ENCODE peak calls at places on chromosome 3, in four cellular contexts. One of them, this sample, is unnamed.
A peak's percentile ranks its signal among the peaks of the same experiment; 100 is the strongest.

GRCh38 chr3:39809181-39809994 is at the start of gene MYRIP:
- DNase-seq in heart right ventricle: peak; percentile 20
- DNase-seq in left lung: peak; percentile 88
- DNase-seq in fibroblast of the aortic adventitia: peak; percentile 7
- DNase-seq in this sample: no peak

GRCh38 chr3:69763976-69764851 is 24.9 kb downstream of the MITF start:
- DNase-seq in heart right ventricle: no peak
- DNase-seq in left lung: no peak
- DNase-seq in fibroblast of the aortic adventitia: no peak
- DNase-seq in this sample: no peak

GRCh38 chr3:127708837-127709236 is 36.1 kb downstream of the ABTB1 start:
- DNase-seq in heart right ventricle: no peak
- DNase-seq in left lung: no peak
- DNase-seq in fibroblast of the aortic adventitia: no peak
- DNase-seq in this sample: no peak

GRCh38 chr3:175426805-175427204 is 567.7 kb downstream of the NAALADL2 start:
- DNase-seq in heart right ventricle: no peak
- DNase-seq in left lung: no peak
- DNase-seq in fibroblast of the aortic adventitia: no peak
- DNase-seq in this sample: no peak

GRCh38 chr3:158532099-158532734 is 38.8 kb upstream of the MLF1 start:
- DNase-seq in heart right ventricle: no peak
- DNase-seq in left lung: no peak
- DNase-seq in fibroblast of the aortic adventitia: peak; percentile 73
- DNase-seq in this sample: no peak

GRCh38 chr3:42502429-42503250 is at the start of gene VIPR1:
- DNase-seq in heart right ventricle: peak; percentile 51
- DNase-seq in left lung: peak; percentile 95
- DNase-seq in fibroblast of the aortic adventitia: no peak
- DNase-seq in this sample: no peak

GRCh38 chr3:71984843-71985594 is 200.1 kb upstream of the PROK2 start:
- DNase-seq in heart right ventricle: no peak
- DNase-seq in left lung: no peak
- DNase-seq in fibroblast of the aortic adventitia: no peak
- DNase-seq in this sample: no peak

GRCh38 chr3:59212128-59212764 is 162.4 kb upstream of the CFAP20DC start:
- DNase-seq in heart right ventricle: no peak
- DNase-seq in left lung: no peak
- DNase-seq in fibroblast of the aortic adventitia: peak; percentile 78
- DNase-seq in this sample: peak; percentile 25

GRCh38 chr3:76661527-76662250 is 378.2 kb upstream of the ROBO2 start:
- DNase-seq in heart right ventricle: no peak
- DNase-seq in left lung: no peak
- DNase-seq in fibroblast of the aortic adventitia: no peak
- DNase-seq in this sample: no peak

GRCh38 chr3:168885028-168885427 is 778.5 kb downstream of the MECOM start:
- DNase-seq in heart right ventricle: no peak
- DNase-seq in left lung: no peak
- DNase-seq in fibroblast of the aortic adventitia: peak; percentile 76
- DNase-seq in this sample: no peak

GRCh38 chr3:79019137-79019923 is 748.5 kb downstream of the ROBO1 start:
- DNase-seq in heart right ventricle: peak; percentile 75
- DNase-seq in left lung: peak; percentile 76
- DNase-seq in fibroblast of the aortic adventitia: peak; percentile 91
- DNase-seq in this sample: peak; percentile 78

GRCh38 chr3:32460031-32460749 is 42.5 kb downstream of the CMTM6 start:
- DNase-seq in heart right ventricle: no peak
- DNase-seq in left lung: peak; percentile 74
- DNase-seq in fibroblast of the aortic adventitia: no peak
- DNase-seq in this sample: no peak

GRCh38 chr3:149528344-149528657 is 53.8 kb downstream of the TM4SF4 start:
- DNase-seq in heart right ventricle: no peak
- DNase-seq in left lung: no peak
- DNase-seq in fibroblast of the aortic adventitia: no peak
- DNase-seq in this sample: no peak

GRCh38 chr3:71066849-71067261 is 516.7 kb downstream of the FOXP1 start:
- DNase-seq in heart right ventricle: no peak
- DNase-seq in left lung: no peak
- DNase-seq in fibroblast of the aortic adventitia: peak; percentile 71
- DNase-seq in this sample: no peak

GRCh38 chr3:40086890-40087884 is 222.3 kb upstream of the EIF1B start:
- DNase-seq in heart right ventricle: no peak
- DNase-seq in left lung: no peak
- DNase-seq in fibroblast of the aortic adventitia: peak; percentile 57
- DNase-seq in this sample: no peak

GRCh38 chr3:151327571-151328198 is 1.7 kb downstream of the P2RY13 start:
- DNase-seq in heart right ventricle: no peak
- DNase-seq in left lung: no peak
- DNase-seq in fibroblast of the aortic adventitia: peak; percentile 65
- DNase-seq in this sample: no peak

GRCh38 chr3:39249453-39250115 is 30.3 kb downstream of the CX3CR1 start:
- DNase-seq in heart right ventricle: no peak
- DNase-seq in left lung: no peak
- DNase-seq in fibroblast of the aortic adventitia: peak; percentile 2
- DNase-seq in this sample: no peak

GRCh38 chr3:50607271-50608091 is 4.1 kb downstream of the CISH start:
- DNase-seq in heart right ventricle: no peak
- DNase-seq in left lung: peak; percentile 64
- DNase-seq in fibroblast of the aortic adventitia: no peak
- DNase-seq in this sample: no peak

GRCh38 chr3:169764164-169764452 is 752 bp downstream of the TERC start:
- DNase-seq in heart right ventricle: no peak
- DNase-seq in left lung: no peak
- DNase-seq in fibroblast of the aortic adventitia: peak; percentile 72
- DNase-seq in this sample: no peak

GRCh38 chr3:39907981-39908380 is 98.6 kb downstream of the MYRIP start:
- DNase-seq in heart right ventricle: peak; percentile 29
- DNase-seq in left lung: no peak
- DNase-seq in fibroblast of the aortic adventitia: peak; percentile 54
- DNase-seq in this sample: no peak

GRCh38 chr3:78941587-78941986 is 826.2 kb downstream of the ROBO1 start:
- DNase-seq in heart right ventricle: no peak
- DNase-seq in left lung: no peak
- DNase-seq in fibroblast of the aortic adventitia: peak; percentile 84
- DNase-seq in this sample: peak; percentile 60

GRCh38 chr3:64501298-64501906 is 186.4 kb downstream of the ADAMTS9 start:
- DNase-seq in heart right ventricle: no peak
- DNase-seq in left lung: no peak
- DNase-seq in fibroblast of the aortic adventitia: no peak
- DNase-seq in this sample: peak; percentile 10

GRCh38 chr3:5384557-5384956 is 197.1 kb downstream of the EDEM1 start:
- DNase-seq in heart right ventricle: no peak
- DNase-seq in left lung: no peak
- DNase-seq in fibroblast of the aortic adventitia: no peak
- DNase-seq in this sample: no peak

GRCh38 chr3:23807161-23808015 is 1.6 kb downstream of the UBE2E1 start:
- DNase-seq in heart right ventricle: peak; percentile 15
- DNase-seq in left lung: no peak
- DNase-seq in fibroblast of the aortic adventitia: peak; percentile 62
- DNase-seq in this sample: peak; percentile 12

DNA sequence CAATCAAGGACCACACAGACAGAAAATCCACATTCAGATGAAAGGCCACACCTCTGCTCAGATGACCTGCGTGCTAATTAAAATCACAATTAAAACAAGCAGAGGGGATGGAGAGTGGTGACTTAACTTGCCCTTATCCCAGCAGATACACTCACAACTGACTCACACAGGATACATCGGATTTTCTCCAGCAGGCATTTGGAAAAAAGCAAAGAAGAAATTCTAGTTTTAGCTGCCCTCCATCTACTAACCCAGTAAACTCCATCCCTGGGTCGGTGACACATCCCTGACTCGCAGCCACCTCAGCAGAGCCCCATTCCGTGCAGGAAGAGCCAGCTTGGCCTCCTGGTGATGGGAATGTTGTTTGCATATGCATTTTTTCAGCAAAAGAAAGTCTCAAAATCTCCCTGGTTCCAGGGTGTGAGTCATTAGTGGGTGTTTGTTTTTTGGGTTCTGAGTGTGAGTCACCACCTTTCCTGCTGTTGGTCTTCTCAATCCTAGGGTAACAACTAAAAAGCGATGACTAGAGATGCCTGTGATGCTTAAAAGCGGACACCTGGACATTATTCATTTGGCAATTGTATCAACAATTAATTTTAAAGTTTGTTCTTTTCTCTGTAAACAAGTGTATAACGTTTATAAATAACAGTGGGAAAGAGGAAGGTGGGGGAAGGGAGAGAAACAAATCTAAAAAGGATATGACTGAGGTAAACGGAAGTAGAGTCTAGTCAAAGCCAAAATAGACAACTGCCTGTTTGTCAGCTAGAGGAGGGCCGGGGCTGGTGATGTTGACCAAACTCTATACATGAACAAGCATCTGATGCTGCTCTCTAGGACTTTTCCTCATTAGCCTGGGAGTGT is 49.8 kb upstream of the SLC4A7 start:
- DNase-seq in heart right ventricle: peak; percentile 40
- DNase-seq in left lung: peak; percentile 81
- DNase-seq in fibroblast of the aortic adventitia: peak; percentile 99
- DNase-seq in this sample: peak; percentile 89
- TF ChIP-seq CTCF in heart right ventricle: peak; percentile 10
- TF ChIP-seq CTCF in left lung: no peak
- TF ChIP-seq CTCF in fibroblast of the aortic adventitia: peak; percentile 83
- TF ChIP-seq CTCF in this sample: peak; percentile 59

GRCh38 chr3:46113608-46114007 is 86.3 kb upstream of the XCR1 start:
- DNase-seq in heart right ventricle: no peak
- DNase-seq in left lung: no peak
- DNase-seq in fibroblast of the aortic adventitia: no peak
- DNase-seq in this sample: no peak

GRCh38 chr3:46112984-46113383 is 85.7 kb upstream of the XCR1 start:
- DNase-seq in heart right ventricle: no peak
- DNase-seq in left lung: no peak
- DNase-seq in fibroblast of the aortic adventitia: no peak
- DNase-seq in this sample: no peak

GRCh38 chr3:46110701-46111493 is 83.6 kb upstream of the XCR1 start:
- DNase-seq in heart right ventricle: no peak
- DNase-seq in left lung: no peak
- DNase-seq in fibroblast of the aortic adventitia: peak; percentile 79
- DNase-seq in this sample: no peak

GRCh38 chr3:46114324-46114988 is 87.2 kb upstream of the XCR1 start:
- DNase-seq in heart right ventricle: no peak
- DNase-seq in left lung: no peak
- DNase-seq in fibroblast of the aortic adventitia: peak; percentile 80
- DNase-seq in this sample: peak; percentile 48

DNA sequence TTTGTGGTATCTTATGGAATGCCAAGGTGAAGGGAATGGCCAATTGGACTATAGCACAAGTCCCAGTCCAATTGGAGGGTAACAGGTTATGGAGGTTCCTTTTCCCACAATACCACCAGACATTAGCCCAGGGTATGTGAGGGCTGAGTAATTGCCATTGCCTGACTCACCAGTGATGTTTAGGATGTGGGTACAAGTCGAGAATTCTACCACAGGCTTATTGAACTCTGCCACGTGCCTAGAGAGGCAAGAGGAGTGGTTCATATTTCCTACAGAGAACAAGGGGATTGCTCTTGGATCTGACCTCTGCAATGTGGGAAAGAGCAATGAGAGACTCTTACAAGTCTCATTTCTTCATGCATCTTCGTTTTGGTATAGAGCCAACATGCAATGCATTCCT is 85.0 kb upstream of the XCR1 start:
- DNase-seq in heart right ventricle: no peak
- DNase-seq in left lung: no peak
- DNase-seq in fibroblast of the aortic adventitia: no peak
- DNase-seq in this sample: no peak
- TF ChIP-seq CTCF in heart right ventricle: no peak
- TF ChIP-seq CTCF in left lung: no peak
- TF ChIP-seq CTCF in fibroblast of the aortic adventitia: no peak
- TF ChIP-seq CTCF in this sample: no peak

GRCh38 chr3:52841211-52841980 is 6.6 kb upstream of the MUSTN1 start:
- DNase-seq in heart right ventricle: no peak
- DNase-seq in left lung: no peak
- DNase-seq in fibroblast of the aortic adventitia: no peak
- DNase-seq in this sample: no peak

GRCh38 chr3:52841981-52842340 is 7.1 kb upstream of the MUSTN1 start:
- DNase-seq in heart right ventricle: no peak
- DNase-seq in left lung: no peak
- DNase-seq in fibroblast of the aortic adventitia: no peak
- DNase-seq in this sample: no peak

GRCh38 chr3:52843881-52844280 is 9.1 kb upstream of the MUSTN1 start:
- DNase-seq in heart right ventricle: no peak
- DNase-seq in left lung: no peak
- DNase-seq in fibroblast of the aortic adventitia: no peak
- DNase-seq in this sample: no peak

GRCh38 chr3:52843116-52843865 is 8.5 kb upstream of the MUSTN1 start:
- DNase-seq in heart right ventricle: no peak
- DNase-seq in left lung: no peak
- DNase-seq in fibroblast of the aortic adventitia: no peak
- DNase-seq in this sample: no peak

DNA sequence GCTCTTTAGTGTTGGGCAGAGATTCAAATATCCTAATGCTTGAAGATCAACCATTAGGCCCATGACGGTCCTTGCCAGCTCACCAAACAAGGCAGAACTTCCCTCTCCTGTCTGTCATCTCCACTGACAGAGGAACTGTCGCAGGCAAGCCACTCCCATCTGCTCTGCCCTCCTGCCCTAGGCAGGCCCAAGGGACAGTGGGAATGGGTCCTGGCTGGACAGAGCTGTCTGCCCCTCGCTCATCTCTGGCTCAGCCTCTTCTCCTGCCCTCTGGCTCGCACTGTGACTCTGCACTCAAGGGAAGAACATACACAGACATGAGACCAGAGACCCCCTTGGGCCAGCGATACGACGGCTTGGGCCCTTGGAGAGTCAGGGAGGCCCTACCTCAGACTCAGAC is 7.6 kb upstream of the MUSTN1 start:
- DNase-seq in heart right ventricle: peak; percentile 37
- DNase-seq in left lung: no peak
- DNase-seq in fibroblast of the aortic adventitia: no peak
- DNase-seq in this sample: no peak
- TF ChIP-seq CTCF in heart right ventricle: no peak
- TF ChIP-seq CTCF in left lung: no peak
- TF ChIP-seq CTCF in fibroblast of the aortic adventitia: no peak
- TF ChIP-seq CTCF in this sample: no peak

DNA sequence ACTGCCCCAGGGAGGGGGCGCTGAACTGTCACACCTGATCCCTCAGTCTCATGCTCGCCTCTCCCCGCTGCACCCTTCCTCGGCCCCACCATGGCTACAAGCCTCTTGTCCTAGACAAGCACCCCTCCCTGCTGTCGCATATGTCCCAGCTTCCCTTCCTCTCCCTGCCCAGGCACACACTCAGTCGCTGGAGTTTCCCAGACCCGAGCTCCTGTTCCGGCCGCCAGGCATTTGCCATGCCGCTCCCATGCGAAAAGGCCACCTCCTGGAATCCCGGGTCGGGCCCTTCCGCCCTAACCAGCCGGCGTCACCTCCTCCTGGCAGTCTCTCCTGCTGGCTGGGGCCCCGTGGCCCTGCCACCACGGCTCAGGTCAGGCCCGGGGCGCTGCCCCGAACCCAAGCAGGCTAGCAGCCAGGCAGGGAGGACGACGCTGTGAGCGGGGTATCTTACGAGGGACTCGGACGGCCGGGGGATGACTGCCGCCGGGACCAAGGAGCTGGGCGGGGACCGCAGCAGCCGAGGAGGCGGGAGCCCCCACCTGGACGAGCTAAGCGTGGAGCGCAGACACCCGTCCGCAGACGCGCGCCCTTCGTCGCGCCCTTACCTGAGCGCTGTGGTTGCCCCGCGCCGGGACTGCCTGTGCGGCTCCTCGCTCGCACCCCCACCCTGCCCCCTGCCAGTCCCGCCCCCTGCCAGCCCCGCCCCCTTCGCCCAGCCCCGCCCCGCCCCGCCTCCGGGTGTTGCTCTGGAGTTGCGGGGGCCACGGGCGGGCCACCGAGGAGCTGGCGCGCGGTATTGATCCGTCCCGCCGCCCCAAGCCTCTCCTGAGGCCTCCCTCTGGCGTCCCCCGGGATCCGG is at the start of gene ALS2CL:
- DNase-seq in heart right ventricle: peak; percentile 64
- DNase-seq in left lung: peak; percentile 92
- DNase-seq in fibroblast of the aortic adventitia: no peak
- DNase-seq in this sample: no peak
- TF ChIP-seq CTCF in heart right ventricle: no peak
- TF ChIP-seq CTCF in left lung: no peak
- TF ChIP-seq CTCF in fibroblast of the aortic adventitia: no peak
- TF ChIP-seq CTCF in this sample: no peak